ENCODE peak calls at places on chromosomes 5 and 9, in seven cellular contexts. L, B, K, W, C, P and J are unnamed samples.

GRCh38 chr9:26326473-26327044 is 566.0 kb downstream of the CAAP1 start:
- DNase-seq in L (peak), B (peak), K (peak), W (no peak), C (no peak), P (no peak), J (no peak)

GRCh38 chr5:156815988-156816599 is 34.0 kb upstream of the PPP1R2B start:
- DNase-seq in L (peak), B (peak), K (peak), W (no peak), C (peak), P (no peak), J (no peak)

GRCh38 chr5:37723147-37723961 is 116.5 kb downstream of the GDNF start:
- DNase-seq in L (no peak), B (no peak), K (no peak), W (no peak), C (no peak), P (no peak), J (no peak)

GRCh38 chr5:127963931-127964330 is 119.6 kb upstream of the SLC12A2 start:
- DNase-seq in L (no peak), B (no peak), K (no peak), W (no peak), C (no peak), P (no peak), J (no peak)

GRCh38 chr5:145856285-145856818 is 16.5 kb downstream of the GRXCR2 start:
- DNase-seq in L (peak), B (no peak), K (no peak), W (no peak), C (no peak), P (peak), J (no peak)

GRCh38 chr9:101791938-101792337 is 53.5 kb upstream of the GRIN3A start:
- DNase-seq in L (no peak), B (no peak), K (no peak), W (no peak), C (no peak), P (no peak), J (no peak)

GRCh38 chr9:557601-558201 is 283.8 kb upstream of the DMRT1 start:
- DNase-seq in L (no peak), B (no peak), K (no peak), W (no peak), C (no peak), P (no peak), J (no peak)

GRCh38 chr5:72467987-72468386 is 39.2 kb downstream of the ZNF366 start:
- DNase-seq in L (peak), B (no peak), K (peak), W (no peak), C (no peak), P (no peak), J (no peak)

DNA sequence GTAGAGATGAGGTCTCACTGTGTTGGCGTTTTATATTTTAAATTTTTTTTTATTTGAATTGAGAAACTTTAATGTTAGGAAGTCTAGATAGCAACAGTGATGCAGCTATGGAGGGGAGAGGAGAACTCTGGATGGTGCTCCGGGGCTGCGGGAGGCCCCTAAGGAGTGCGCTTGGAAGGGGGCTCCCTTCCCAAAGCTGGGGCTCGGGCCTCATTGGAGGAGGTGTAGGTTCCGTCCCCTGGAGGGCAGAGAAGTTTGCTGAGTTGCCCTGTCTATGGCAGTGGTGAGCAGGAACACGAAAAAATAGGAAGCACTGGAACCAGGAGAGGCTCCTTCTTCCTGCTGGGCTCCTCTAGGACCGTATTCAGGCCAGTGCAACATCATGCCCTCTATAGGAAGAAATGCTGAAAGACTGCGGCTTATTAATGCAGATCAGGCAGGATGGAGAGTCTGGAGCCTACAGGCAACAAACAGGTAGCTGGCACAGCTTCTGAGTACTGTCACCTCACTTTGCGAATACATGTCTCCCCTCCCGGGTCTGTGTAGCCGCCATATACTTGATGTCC is 16.1 kb downstream of the AHRR start:
- DNase-seq in L (peak), B (no peak), K (no peak), W (no peak), C (no peak), P (no peak), J (no peak)
- TF ChIP-seq CTCF in L (peak), B (peak), K (peak), W (no peak), C (no peak), P (no peak), J (peak)

GRCh38 chr9:36341936-36342577 is 58.0 kb downstream of the RNF38 start:
- DNase-seq in L (no peak), B (no peak), K (no peak), W (no peak), C (no peak), P (no peak), J (no peak)

GRCh38 chr9:36346578-36346977 is 53.5 kb downstream of the RNF38 start:
- DNase-seq in L (no peak), B (no peak), K (no peak), W (no peak), C (no peak), P (no peak), J (no peak)

DNA sequence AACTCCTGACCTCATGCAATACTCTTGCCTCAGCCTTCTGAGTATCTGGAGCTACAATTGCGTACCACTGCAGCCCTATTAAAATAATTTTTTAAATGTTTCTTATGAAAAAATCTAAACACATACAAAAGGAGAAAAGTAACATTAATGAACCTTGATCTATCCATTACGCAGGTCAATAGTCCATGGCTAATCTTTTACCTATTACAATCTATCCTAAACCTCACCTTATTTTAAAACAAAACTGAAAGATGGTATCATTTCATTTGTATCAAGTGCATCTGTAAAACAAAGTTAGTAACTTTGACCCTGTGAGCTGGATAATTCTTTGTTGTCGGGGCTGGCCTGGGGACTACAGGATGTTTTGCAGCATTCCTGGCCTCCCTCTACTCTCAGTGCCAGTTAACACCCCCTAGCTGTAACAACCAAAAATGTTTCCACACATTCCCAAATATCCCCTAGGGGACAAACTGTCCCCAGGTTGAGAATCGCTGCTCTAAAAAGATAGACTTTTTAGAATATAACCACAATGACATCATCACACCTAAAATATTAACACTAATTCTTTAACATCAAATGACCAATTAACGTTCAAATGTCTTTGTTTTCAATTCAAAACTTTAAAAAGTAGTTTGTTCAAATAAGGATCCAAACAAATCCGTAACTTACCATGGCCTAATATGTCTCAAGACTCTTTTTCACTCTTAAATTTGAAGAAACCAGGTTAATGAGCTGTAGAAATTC is 54.8 kb downstream of the RNF38 start:
- DNase-seq in L (no peak), B (no peak), K (no peak), W (no peak), C (no peak), P (no peak), J (no peak)
- TF ChIP-seq CTCF in L (peak), B (peak), K (no peak), W (no peak), C (no peak), P (no peak), J (no peak)

GRCh38 chr9:83062653-83063527 is at the start of gene RASEF:
- DNase-seq in L (no peak), B (no peak), K (no peak), W (no peak), C (no peak), P (peak), J (peak)
- TF ChIP-seq CTCF in L (no peak), B (no peak), K (peak), W (no peak), C (no peak), P (no peak), J (no peak)

GRCh38 chr9:37784640-37785483 is at the start of gene EXOSC3:
- DNase-seq in L (peak), B (peak), K (peak), W (peak), C (peak), P (peak), J (peak)
- TF ChIP-seq CTCF in L (no peak), B (no peak), K (peak), W (no peak), C (peak), P (peak), J (peak)